ENCODE peak calls at places on chromosomes 3 and 15, in ten cellular contexts. S, X, P, M, J, L, B, Y, W and Z are unnamed samples.

GRCh38 chr3:13277860-13278531 is 142.1 kb downstream of the NUP210 start:
- DNase-seq in S (no peak), X (no peak), P (no peak), M (no peak), J (peak), L (no peak), B (no peak), Y (no peak), W (no peak), Z (peak)

GRCh38 chr3:87564438-87564837 is 288.1 kb upstream of the POU1F1 start:
- DNase-seq in S (no peak), X (no peak), P (no peak), M (no peak), J (no peak), L (no peak), B (no peak), Y (no peak), W (no peak), Z (no peak)

GRCh38 chr3:56758539-56758981 is 43.2 kb downstream of the ARHGEF3 start:
- DNase-seq in S (no peak), X (peak), P (no peak), M (peak), J (peak), L (no peak), B (no peak), Y (peak), W (no peak), Z (peak)

GRCh38 chr3:58391156-58391865 is 42.3 kb downstream of the PDHB start:
- DNase-seq in S (no peak), X (no peak), P (no peak), M (no peak), J (no peak), L (no peak), B (no peak), Y (no peak), W (no peak), Z (no peak)

GRCh38 chr3:112247900-112248299 is 46.1 kb downstream of the SLC9C1 start:
- DNase-seq in S (no peak), X (no peak), P (no peak), M (no peak), J (no peak), L (no peak), B (no peak), Y (no peak), W (no peak), Z (no peak)

GRCh38 chr3:197026481-197026866 is 3.1 kb downstream of the MELTF start:
- DNase-seq in S (no peak), X (no peak), P (no peak), M (no peak), J (no peak), L (no peak), B (no peak), Y (no peak), W (no peak), Z (no peak)

GRCh38 chr15:68868296-68868695 is 47.6 kb upstream of the ANP32A start:
- DNase-seq in S (no peak), X (no peak), P (no peak), M (no peak), J (no peak), L (no peak), B (no peak), Y (no peak), W (no peak), Z (no peak)

GRCh38 chr3:118988198-118988842 is 46.3 kb downstream of the IGSF11 start:
- DNase-seq in S (no peak), X (no peak), P (peak), M (no peak), J (no peak), L (no peak), B (no peak), Y (no peak), W (no peak), Z (no peak)

GRCh38 chr3:31980530-31981205 is 394 bp downstream of the OSBPL10 start:
- DNase-seq in S (peak), X (peak), P (peak), M (no peak), J (peak), L (peak), B (peak), Y (no peak), W (peak), Z (peak)

GRCh38 chr3:136194409-136195257 is 1.5 kb downstream of the MSL2 start:
- DNase-seq in S (peak), X (no peak), P (peak), M (no peak), J (no peak), L (no peak), B (peak), Y (no peak), W (no peak), Z (no peak)

GRCh38 chr3:52897130-52898109 is at the start of gene STIMATE:
- DNase-seq in S (peak), X (peak), P (peak), M (peak), J (peak), L (no peak), B (peak), Y (peak), W (peak), Z (peak)
- H3K27ac ChIP-seq in S (peak), X (peak), P (peak), M (no peak), J (no peak), L (peak), B (no peak), Y (peak), W (peak), Z (peak)

GRCh38 chr3:53196575-53197407 is 35.8 kb downstream of the PRKCD start:
- DNase-seq in S (no peak), X (peak), P (peak), M (no peak), J (peak), L (no peak), B (peak), Y (no peak), W (no peak), Z (no peak)
- H3K27ac ChIP-seq in S (no peak), X (peak), P (peak), M (no peak), J (no peak), L (no peak), B (peak), Y (no peak), W (no peak), Z (no peak)

GRCh38 chr3:195119461-195120198 is 151.3 kb downstream of the XXYLT1 start:
- DNase-seq in S (no peak), X (peak), P (peak), M (peak), J (peak), L (no peak), B (no peak), Y (no peak), W (no peak), Z (no peak)
- H3K27ac ChIP-seq in S (no peak), X (no peak), P (peak), M (peak), J (peak), L (peak), B (no peak), Y (no peak), W (peak), Z (peak)

DNA sequence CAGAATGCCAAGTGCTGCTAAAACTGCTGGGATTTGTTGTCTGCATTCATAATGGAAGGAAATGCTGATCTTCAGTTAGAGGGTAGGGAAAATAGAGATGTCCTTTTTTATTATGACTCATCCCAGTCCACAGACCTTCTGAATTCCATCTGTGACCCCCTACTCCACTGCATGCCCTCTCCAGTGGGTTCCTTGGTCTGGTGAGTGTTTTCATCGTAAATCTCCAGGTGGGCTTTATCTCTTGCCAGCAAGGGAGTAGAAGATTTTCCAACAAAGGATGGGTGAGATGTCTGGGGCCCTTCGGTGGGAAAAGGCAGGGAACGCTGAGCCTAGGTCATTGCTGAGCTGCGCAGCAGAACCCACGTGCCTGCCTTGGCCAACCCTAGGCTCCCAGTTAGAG is 28.0 kb downstream of the CRABP1 start:
- DNase-seq in S (no peak), X (no peak), P (no peak), M (no peak), J (no peak), L (no peak), B (no peak), Y (no peak), W (no peak), Z (no peak)
- H3K27ac ChIP-seq in S (no peak), X (no peak), P (no peak), M (no peak), J (no peak), L (no peak), B (no peak), Y (no peak), W (no peak), Z (no peak)

GRCh38 chr3:124816206-124816605 is 71.0 kb downstream of the ITGB5 start:
- DNase-seq in S (no peak), X (no peak), P (no peak), M (no peak), J (no peak), L (no peak), B (no peak), Y (no peak), W (no peak), Z (no peak)
- H3K27ac ChIP-seq in S (no peak), X (peak), P (peak), M (no peak), J (peak), L (peak), B (no peak), Y (no peak), W (no peak), Z (no peak)

DNA sequence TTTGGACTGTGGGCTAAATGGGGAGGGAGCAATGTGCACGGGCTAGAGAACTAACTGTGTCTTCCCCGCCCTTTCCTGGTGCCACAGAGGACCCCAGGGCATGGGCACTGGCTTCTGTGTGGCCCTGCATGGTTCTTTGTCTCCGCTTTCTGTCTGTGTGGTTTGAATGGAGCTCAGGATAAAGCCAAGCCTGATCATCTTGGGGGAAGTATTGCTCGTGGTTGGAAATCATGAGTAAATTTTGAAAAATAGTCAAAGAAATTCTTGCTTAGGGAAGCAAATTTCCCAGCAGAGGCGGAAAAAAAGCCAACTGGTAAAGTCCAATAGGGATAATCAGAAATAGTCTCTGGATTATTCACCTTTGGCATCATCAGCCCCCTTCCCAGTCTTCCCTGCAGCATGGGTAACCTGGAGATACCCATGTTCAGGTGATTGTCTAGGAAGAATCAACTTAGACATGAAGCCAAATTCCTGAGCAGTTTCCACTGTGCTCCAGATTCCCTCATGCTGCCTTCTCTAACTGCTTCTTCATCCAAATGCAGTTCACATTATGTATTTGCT is 55.4 kb downstream of the MAGEF1 start:
- DNase-seq in S (no peak), X (no peak), P (no peak), M (no peak), J (no peak), L (no peak), B (no peak), Y (no peak), W (no peak), Z (no peak)
- H3K27ac ChIP-seq in S (no peak), X (no peak), P (no peak), M (no peak), J (no peak), L (no peak), B (no peak), Y (peak), W (peak), Z (peak)

DNA sequence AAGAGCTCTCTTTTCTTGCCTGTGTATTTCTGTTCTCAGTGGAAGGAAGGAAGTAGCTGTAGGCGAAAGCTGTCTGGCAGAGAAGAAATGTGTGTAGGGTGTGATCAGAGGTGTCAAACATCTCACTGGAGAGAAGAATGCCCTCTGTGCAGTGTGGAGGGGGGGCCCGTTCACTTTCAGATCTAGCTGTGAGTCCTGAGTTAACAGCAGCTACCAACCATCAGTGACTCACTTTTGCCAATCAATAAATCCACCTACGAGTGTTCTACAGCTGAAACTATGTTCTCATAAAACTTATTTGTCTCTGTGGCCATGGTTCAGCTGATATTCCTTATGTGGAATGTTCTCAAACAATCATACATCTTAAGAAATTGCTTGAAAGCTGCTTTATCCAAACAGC is 103.7 kb downstream of the FRMD4B start:
- DNase-seq in S (no peak), X (no peak), P (no peak), M (no peak), J (no peak), L (no peak), B (no peak), Y (no peak), W (no peak), Z (no peak)
- H3K27ac ChIP-seq in S (no peak), X (no peak), P (no peak), M (no peak), J (no peak), L (no peak), B (no peak), Y (peak), W (no peak), Z (no peak)

DNA sequence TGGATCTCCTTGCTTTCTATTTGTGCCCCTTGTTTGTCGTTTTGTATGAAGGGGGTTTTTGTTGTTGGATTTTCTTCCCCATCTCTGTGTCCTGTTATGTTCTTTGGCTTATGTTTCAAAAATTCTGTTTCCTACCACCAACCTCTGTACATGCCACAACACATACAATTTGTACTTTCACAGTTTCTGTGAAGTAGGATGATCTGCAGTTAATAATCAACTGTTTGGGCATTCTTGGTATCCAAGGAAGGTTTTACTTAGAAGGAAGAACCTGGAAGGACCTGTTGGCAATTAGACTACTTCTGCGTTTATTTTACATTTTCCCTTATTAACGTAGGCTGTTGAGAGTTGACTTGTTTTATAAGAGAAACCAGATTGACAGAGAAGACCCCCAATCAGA is 8.3 kb downstream of the SETD5 start:
- DNase-seq in S (no peak), X (no peak), P (no peak), M (no peak), J (no peak), L (no peak), B (no peak), Y (no peak), W (no peak), Z (no peak)
- H3K27ac ChIP-seq in S (no peak), X (peak), P (no peak), M (no peak), J (peak), L (no peak), B (no peak), Y (peak), W (peak), Z (peak)

DNA sequence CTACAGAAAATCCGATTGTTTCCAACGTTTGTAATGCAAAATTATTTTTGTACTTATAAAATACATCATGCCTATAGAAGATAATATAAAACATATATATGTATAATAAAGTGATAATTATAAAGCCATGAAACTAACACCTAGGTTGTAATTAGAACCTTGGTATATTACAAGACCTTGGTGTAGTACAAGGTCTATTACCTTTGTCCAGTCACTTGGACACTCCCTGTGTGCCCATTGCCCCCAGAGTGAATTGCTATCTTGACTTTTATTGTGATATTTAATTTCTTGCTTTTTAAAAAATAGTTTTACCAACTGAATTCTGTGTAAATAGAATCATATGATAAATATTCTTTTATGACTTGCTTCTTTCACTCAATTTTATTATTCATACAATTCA is 20.7 kb upstream of the TNFSF10 start:
- DNase-seq in S (no peak), X (no peak), P (no peak), M (no peak), J (no peak), L (no peak), B (no peak), Y (no peak), W (no peak), Z (no peak)
- H3K27ac ChIP-seq in S (no peak), X (no peak), P (no peak), M (no peak), J (no peak), L (no peak), B (no peak), Y (no peak), W (no peak), Z (no peak)